ENCODE peak calls at places on chromosome 15, in four cellular contexts. V, Q, H and D are unnamed samples.
A peak's percentile ranks its signal among the peaks of the same experiment; 100 is the strongest.

GRCh38 chr15:99238849-99239248 is 10.5 kb downstream of the TTC23 start:
- DNase-seq in V (no peak), Q (no peak), H (no peak), D (no peak)

GRCh38 chr15:35738370-35738769 is 192.4 kb upstream of the DPH6 start:
- DNase-seq in V (no peak), Q (no peak), H (peak; percentile 87), D (no peak)

GRCh38 chr15:66503780-66504562 is 684 bp downstream of the RPL4 start:
- DNase-seq in V (no peak), Q (no peak), H (no peak), D (no peak)

GRCh38 chr15:52805351-52806283 is 15.5 kb upstream of the ONECUT1 start:
- DNase-seq in V (no peak), Q (no peak), H (no peak), D (no peak)

GRCh38 chr15:68204361-68204760 is 771 bp downstream of the CALML4 start:
- DNase-seq in V (no peak), Q (no peak), H (no peak), D (no peak)

GRCh38 chr15:95857758-95858157 is 472.7 kb upstream of the NR2F2 start:
- DNase-seq in V (no peak), Q (no peak), H (no peak), D (no peak)

GRCh38 chr15:39031596-39031995 is 467.0 kb upstream of the RASGRP1 start:
- DNase-seq in V (no peak), Q (no peak), H (no peak), D (no peak)

GRCh38 chr15:39823634-39824033 is 41.0 kb upstream of the FSIP1 start:
- DNase-seq in V (no peak), Q (no peak), H (no peak), D (no peak)

GRCh38 chr15:62568004-62568403 is 402.9 kb upstream of the C2CD4B start:
- DNase-seq in V (no peak), Q (no peak), H (no peak), D (no peak)

GRCh38 chr15:74229686-74230085 is 6.4 kb upstream of the CCDC33 start:
- DNase-seq in V (no peak), Q (no peak), H (no peak), D (no peak)

GRCh38 chr15:79972861-79973260 is 1.9 kb upstream of the BCL2A1 start:
- DNase-seq in V (no peak), Q (no peak), H (no peak), D (no peak)

GRCh38 chr15:78035861-78036476 is 41.5 kb downstream of the TBC1D2B start:
- DNase-seq in V (no peak), Q (no peak), H (no peak), D (no peak)

DNA sequence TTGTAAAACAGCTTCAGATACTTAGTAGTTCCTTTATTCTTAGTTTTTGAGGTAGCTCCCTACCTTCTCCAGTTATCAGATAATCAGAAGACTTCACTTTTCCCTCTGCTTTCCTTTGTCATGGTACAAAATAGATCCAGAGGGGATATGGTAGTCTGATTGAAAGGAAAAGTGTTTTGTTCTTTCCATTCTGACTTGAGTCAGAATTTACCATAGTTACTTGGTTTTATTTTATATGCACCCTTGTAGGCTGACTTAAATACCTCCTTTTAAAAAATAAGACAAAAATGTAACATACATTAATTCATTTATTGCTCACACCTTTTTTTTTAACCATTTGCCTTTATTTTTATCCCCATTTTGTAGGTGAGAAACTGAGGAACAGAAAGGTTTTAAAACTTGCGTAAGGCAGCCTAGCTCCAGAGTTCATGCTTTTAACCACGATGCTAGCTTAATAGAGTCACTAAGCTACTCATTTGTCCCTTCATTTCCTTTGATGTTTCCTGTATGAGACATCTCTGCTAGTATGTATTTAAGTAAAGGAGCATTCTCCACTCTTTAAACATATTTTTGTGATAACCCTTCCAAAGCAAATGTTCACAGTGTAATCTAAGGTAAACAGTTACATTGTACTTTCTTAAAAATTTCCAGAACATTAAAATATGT is 187.5 kb downstream of the KLHL25 start:
- DNase-seq in V (no peak), Q (no peak), H (no peak), D (no peak)
- H3K27ac ChIP-seq in V (no peak overlapping the region), Q (peak overlapping the region; percentile 73), H (peak overlapping the region; percentile 74), D (peak overlapping the region; percentile 69)

DNA sequence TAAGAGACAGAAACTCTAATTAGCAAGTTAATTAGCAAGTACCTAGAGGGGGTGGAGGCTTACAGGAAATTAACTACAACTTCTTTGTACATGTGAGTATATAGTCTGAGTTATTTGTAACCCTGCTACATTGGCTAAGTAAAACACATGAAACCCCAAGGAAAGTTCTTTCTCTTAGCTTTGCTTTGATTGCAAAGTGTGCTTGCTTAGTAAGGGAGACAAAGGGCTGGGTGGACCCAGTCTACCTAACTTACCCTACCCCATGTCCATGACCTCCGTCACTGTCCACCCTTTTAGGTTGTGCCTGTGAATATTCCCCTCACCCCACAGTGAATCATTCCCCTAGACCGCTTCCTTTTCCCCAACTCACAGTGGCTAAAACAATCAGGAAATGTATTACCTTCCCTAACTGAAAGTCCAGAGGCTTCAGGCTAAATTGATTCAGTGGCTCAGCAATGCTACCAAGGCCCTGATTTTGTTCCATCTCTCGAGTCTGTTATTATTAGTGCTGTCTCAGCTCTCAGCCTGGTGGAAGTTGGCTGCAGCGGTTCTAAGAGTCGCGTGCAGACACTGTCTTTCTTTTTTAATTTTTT is 31.1 kb upstream of the RYR3 start:
- DNase-seq in V (no peak), Q (no peak), H (peak; percentile 56), D (peak; percentile 46)
- H3K27ac ChIP-seq in V (no peak overlapping the region), Q (no peak overlapping the region), H (peak overlapping the region; percentile 83), D (peak overlapping the region; percentile 85)

GRCh38 chr15:47582283-47582682 is 135.0 kb upstream of the SEMA6D start:
- DNase-seq in V (no peak), Q (no peak), H (no peak), D (no peak)

GRCh38 chr15:47588968-47589367 is 128.3 kb upstream of the SEMA6D start:
- DNase-seq in V (no peak), Q (no peak), H (no peak), D (no peak)

GRCh38 chr15:47586653-47587224 is 130.6 kb upstream of the SEMA6D start:
- DNase-seq in V (no peak), Q (no peak), H (peak; percentile 65), D (no peak)

GRCh38 chr15:47587938-47588817 is 129.1 kb upstream of the SEMA6D start:
- DNase-seq in V (no peak), Q (no peak), H (no peak), D (no peak)
- H3K27ac ChIP-seq in V (no peak overlapping the region), Q (no peak overlapping the region), H (no peak overlapping the region), D (no peak overlapping the region)

GRCh38 chr15:60535265-60535664 is 56.3 kb upstream of the ICE2 start:
- DNase-seq in V (no peak), Q (no peak), H (no peak), D (no peak)
- H3K27ac ChIP-seq in V (no peak overlapping the region), Q (no peak overlapping the region), H (no peak overlapping the region), D (no peak overlapping the region)

DNA sequence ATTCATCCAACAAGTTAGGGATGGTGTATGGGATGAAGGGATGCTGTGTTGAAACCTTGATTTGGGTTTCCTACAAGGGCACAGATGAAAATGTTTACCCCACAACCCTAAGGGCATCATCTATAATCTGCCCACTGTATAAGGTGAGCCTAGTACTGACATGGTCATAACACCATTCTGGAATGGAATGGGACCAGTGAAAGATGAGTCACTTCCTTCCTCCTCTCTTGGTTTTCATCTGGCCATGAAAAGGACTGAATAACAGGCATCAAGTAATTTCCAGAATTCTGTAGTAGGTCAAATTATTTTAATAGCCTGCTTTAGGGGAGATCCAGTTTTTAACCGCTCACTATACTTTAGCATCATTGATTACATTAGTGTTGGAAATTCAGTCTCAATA is 538.6 kb downstream of the NR2F2 start:
- DNase-seq in V (no peak), Q (no peak), H (peak; percentile 14), D (no peak)
- H3K27ac ChIP-seq in V (no peak overlapping the region), Q (no peak overlapping the region), H (no peak overlapping the region), D (no peak overlapping the region)

DNA sequence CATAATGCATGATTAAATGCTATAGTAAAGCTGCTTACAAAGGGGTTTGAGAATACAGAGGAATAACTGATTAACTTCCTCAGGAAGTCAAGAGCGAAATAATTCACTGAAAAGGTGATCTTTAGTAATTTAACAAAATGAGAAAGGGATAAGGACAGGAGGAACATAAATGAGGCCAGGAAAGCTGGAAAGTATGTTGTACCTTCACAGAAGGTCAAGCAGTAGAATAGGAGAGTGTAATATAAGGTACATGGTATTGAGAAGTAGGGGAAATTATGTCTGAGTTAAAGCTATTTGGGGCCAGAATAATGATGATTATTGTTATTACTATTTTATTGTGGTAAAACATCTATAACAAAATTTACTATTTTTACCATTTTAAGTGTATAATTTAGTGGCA is 19.2 kb downstream of the GOLM2 start:
- DNase-seq in V (no peak), Q (no peak), H (no peak), D (no peak)
- H3K27ac ChIP-seq in V (no peak overlapping the region), Q (no peak overlapping the region), H (no peak overlapping the region), D (no peak overlapping the region)

GRCh38 chr15:41804361-41804760 is 23.5 kb upstream of the JMJD7 start:
- DNase-seq in V (no peak), Q (no peak), H (no peak), D (peak; percentile 89)
- H3K27ac ChIP-seq in V (no peak overlapping the region), Q (no peak overlapping the region), H (no peak overlapping the region), D (peak overlapping the region; percentile 94)

GRCh38 chr15:41950127-41950483 is 22.3 kb downstream of the EHD4 start:
- DNase-seq in V (no peak), Q (no peak), H (no peak), D (no peak)
- H3K27ac ChIP-seq in V (no peak overlapping the region), Q (no peak overlapping the region), H (peak overlapping the region; percentile 44), D (no peak overlapping the region)

GRCh38 chr15:90419202-90419601 is 31.2 kb downstream of the IQGAP1 start:
- DNase-seq in V (no peak), Q (no peak), H (no peak), D (no peak)

GRCh38 chr15:90419738-90420487 is 31.9 kb downstream of the IQGAP1 start:
- DNase-seq in V (no peak), Q (no peak), H (peak; percentile 61), D (peak; percentile 37)

GRCh38 chr15:90421527-90421926 is 33.5 kb downstream of the IQGAP1 start:
- DNase-seq in V (no peak), Q (no peak), H (peak; percentile 9), D (no peak)

GRCh38 chr15:90420488-90420850 is 32.4 kb downstream of the IQGAP1 start:
- DNase-seq in V (no peak), Q (no peak), H (no peak), D (no peak)

DNA sequence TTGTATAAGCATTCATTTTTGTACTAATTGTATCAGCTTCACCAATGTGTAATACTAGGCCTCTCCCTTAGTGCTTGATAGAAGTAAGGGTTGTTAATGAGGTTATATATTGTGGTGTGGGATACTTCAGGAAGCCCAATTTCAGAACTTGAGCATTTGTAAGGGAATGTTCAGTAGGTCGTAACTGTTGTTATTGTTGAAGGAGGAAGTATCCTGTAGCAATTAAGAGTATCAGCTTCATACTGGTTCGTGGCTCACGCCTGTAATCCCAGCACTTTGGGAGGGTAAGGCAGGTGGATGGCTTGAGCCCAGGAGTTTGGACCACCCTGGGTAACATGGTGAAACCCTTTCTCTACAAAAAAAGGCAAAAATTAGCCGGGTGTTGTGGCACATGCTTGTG is 30.6 kb downstream of the IQGAP1 start:
- DNase-seq in V (no peak), Q (no peak), H (no peak), D (no peak)
- H3K27ac ChIP-seq in V (no peak overlapping the region), Q (no peak overlapping the region), H (peak overlapping the region; percentile 53), D (peak overlapping the region; percentile 73)